ENCODE peak calls at places on chromosomes 3 and 15, in four cellular contexts. G is T follicular helper cell; D is central memory CD4-positive, alpha-beta T cell; K is RPMI8226. T is an unnamed sample.

GRCh38 chr3:107962015-107962414 is 128.8 kb downstream of the CD47 start:
- DNase-seq in K (no peak), D (no peak), G (no peak), T (no peak)

GRCh38 chr15:41990243-41990605 is 17.9 kb upstream of the EHD4 start:
- DNase-seq in G (no peak), D (no peak), K (no peak), T (no peak)

GRCh38 chr15:29765234-29765841 is 56.9 kb downstream of the TJP1 start:
- DNase-seq in K (no peak), G (no peak), D (no peak), T (no peak)

GRCh38 chr3:129122697-129123055 is 1.1 kb upstream of the RAB43 start:
- DNase-seq in G (no peak), D (peak), K (peak), T (no peak)

GRCh38 chr3:10707089-10707983 is 108.7 kb upstream of the SLC6A11 start:
- DNase-seq in D (no peak), K (no peak), G (no peak), T (no peak)

GRCh38 chr3:169041677-169042171 is 621.8 kb downstream of the MECOM start:
- DNase-seq in K (peak), G (no peak), D (no peak), T (no peak)

GRCh38 chr3:117692416-117692995 is 982.9 kb downstream of the TUSC7 start:
- DNase-seq in D (no peak), K (no peak), G (no peak), T (no peak)

GRCh38 chr3:11535207-11535960 is 108.3 kb downstream of the VGLL4 start:
- DNase-seq in G (no peak), D (no peak), K (no peak), T (no peak)

GRCh38 chr15:42836251-42836650 is 84.3 kb downstream of the TTBK2 start:
- DNase-seq in K (no peak), G (no peak), D (no peak), T (no peak)

GRCh38 chr3:184387174-184387714 is 7.4 kb downstream of the CHRD start:
- DNase-seq in D (no peak), G (no peak), K (no peak), T (no peak)

GRCh38 chr3:12963869-12964712 is 109.1 kb downstream of the IQSEC1 start:
- DNase-seq in D (no peak), K (no peak), G (no peak), T (no peak)

GRCh38 chr3:142613491-142613890 is 17.3 kb downstream of the PLS1 start:
- DNase-seq in D (no peak), G (no peak), K (no peak), T (no peak)

GRCh38 chr3:193831495-193832455 is 238.8 kb downstream of the OPA1 start:
- DNase-seq in K (peak), G (no peak), D (no peak), T (no peak)

GRCh38 chr15:39110336-39110735 is 470.5 kb upstream of the THBS1 start:
- DNase-seq in K (no peak), G (no peak), D (no peak), T (no peak)

GRCh38 chr15:100340721-100341661 is 784 bp downstream of the ADAMTS17 start:
- DNase-seq in D (no peak), G (no peak), K (peak), T (no peak)

GRCh38 chr15:90465140-90465929 is 64.4 kb upstream of the CRTC3 start:
- DNase-seq in G (no peak), D (no peak), K (no peak), T (no peak)

GRCh38 chr3:4758957-4759656 is 220.1 kb upstream of the BHLHE40 start:
- DNase-seq in K (no peak), D (no peak), G (no peak), T (no peak)

GRCh38 chr3:18035641-18036466 is 293.4 kb upstream of the TBC1D5 start:
- DNase-seq in K (no peak), D (no peak), G (no peak), T (no peak)

GRCh38 chr3:52140792-52141191 is 13.4 kb downstream of the POC1A start:
- DNase-seq in K (no peak), D (no peak), G (no peak), T (no peak)

GRCh38 chr15:92605225-92605944 is 50.2 kb downstream of the FAM174B start:
- DNase-seq in K (no peak), G (no peak), D (no peak), T (no peak)

GRCh38 chr3:136818851-136819783 is at the start of gene SLC35G2:
- DNase-seq in D (peak), G (no peak), K (no peak), T (peak)

GRCh38 chr15:31498756-31499155 is 172.1 kb downstream of the KLF13 start:
- DNase-seq in K (no peak), D (no peak), G (no peak), T (no peak)

GRCh38 chr3:119609301-119609700 is 11.6 kb downstream of the PLA1A start:
- DNase-seq in G (no peak), D (no peak), K (no peak), T (no peak)

T was measured in CD4-positive, CD25-positive, alpha-beta regulatory T cell.